ENCODE peak calls at places on chromosome 22, in four cellular contexts. A is SK-N-SH, H is HepG2, J is K562. I is an unnamed sample.

GRCh38 chr22:44380716-44381500 is 68.2 kb upstream of the SHISAL1 start:
- DNase-seq in A (no peak), H (no peak), J (no peak), I (no peak)

GRCh38 chr22:35561796-35562526 is 21.3 kb downstream of the RASD2 start:
- DNase-seq in A (no peak), H (no peak), J (peak), I (no peak)

GRCh38 chr22:40009953-40010751 is 15.4 kb downstream of the FAM83F start:
- DNase-seq in A (no peak), H (no peak), J (no peak), I (no peak)

GRCh38 chr22:39559456-39560105 is 11.0 kb upstream of the CACNA1I start:
- DNase-seq in A (peak), H (no peak), J (peak), I (no peak)

GRCh38 chr22:41301085-41302015 is at the start of gene ZC3H7B:
- DNase-seq in A (peak), H (peak), J (peak), I (peak)

GRCh38 chr22:38440747-38441350 is 14.2 kb downstream of the KCNJ4 start:
- DNase-seq in A (no peak), H (no peak), J (no peak), I (no peak)

GRCh38 chr22:30308518-30309230 is 18.1 kb downstream of the TBC1D10A start:
- DNase-seq in A (no peak), H (no peak), J (no peak), I (peak)

GRCh38 chr22:45435544-45436139 is 22.1 kb downstream of the RIBC2 start:
- DNase-seq in A (peak), H (peak), J (peak), I (peak)

GRCh38 chr22:28172948-28173360 is 253.9 kb upstream of the PITPNB start:
- DNase-seq in A (peak), H (no peak), J (no peak), I (no peak)

GRCh38 chr22:46390652-46391301 is 55.3 kb downstream of the TRMU start:
- DNase-seq in A (peak), H (peak), J (peak), I (no peak)

GRCh38 chr22:46212195-46212594 is 37.9 kb downstream of the CDPF1 start:
- DNase-seq in A (no peak), H (no peak), J (no peak), I (no peak)

GRCh38 chr22:22744412-22745224 is 100.2 kb downstream of the GGTLC2 start:
- DNase-seq in A (no peak), H (no peak), J (no peak), I (no peak)

GRCh38 chr22:38739300-38740055 is 16.3 kb downstream of the SUN2 start:
- DNase-seq in A (no peak), H (no peak), J (no peak), I (no peak)

GRCh38 chr22:28231423-28231822 is 312.4 kb upstream of the PITPNB start:
- DNase-seq in A (no peak), H (peak), J (no peak), I (no peak)

GRCh38 chr22:35299217-35299716 is 427 bp upstream of the TOM1 start:
- DNase-seq in A (peak), H (no peak), J (no peak), I (no peak)

GRCh38 chr22:26548984-26549383 is 36.7 kb upstream of the TFIP11 start:
- DNase-seq in A (no peak), H (no peak), J (no peak), I (no peak)

GRCh38 chr22:23685205-23685784 is 5.5 kb upstream of the RGL4 start:
- DNase-seq in A (no peak), H (no peak), J (peak), I (no peak)

GRCh38 chr22:44884968-44885805 is 124.6 kb downstream of the PHF21B start:
- DNase-seq in A (no peak), H (peak), J (no peak), I (no peak)

GRCh38 chr22:34976886-34977285 is 89.1 kb upstream of the ISX start:
- DNase-seq in A (no peak), H (no peak), J (no peak), I (no peak)

GRCh38 chr22:18057568-18058209 is 20.1 kb upstream of the PEX26 start:
- DNase-seq in A (no peak), H (peak), J (peak), I (peak)

GRCh38 chr22:25509391-25509791 is 55.1 kb upstream of the GRK3 start:
- DNase-seq in A (no peak), H (no peak), J (no peak), I (no peak)

GRCh38 chr22:44722611-44723010 is 20.6 kb downstream of the PRR5 start:
- DNase-seq in A (peak), H (no peak), J (no peak), I (no peak)

GRCh38 chr22:44127353-44127752 is 53.4 kb upstream of the PARVG start:
- DNase-seq in A (no peak), H (no peak), J (no peak), I (no peak)

GRCh38 chr22:32631507-32632245 is 157.1 kb downstream of the FBXO7 start:
- DNase-seq in A (no peak), H (no peak), J (no peak), I (no peak)

GRCh38 chr22:44601725-44602124 is 100.3 kb upstream of the PRR5 start:
- DNase-seq in A (no peak), H (no peak), J (no peak), I (no peak)

GRCh38 chr22:49469896-49470740 is 357.6 kb downstream of the BRD1 start:
- DNase-seq in A (no peak), H (no peak), J (no peak), I (no peak)

GRCh38 chr22:49464024-49464423 is 363.6 kb downstream of the BRD1 start:
- DNase-seq in A (no peak), H (no peak), J (no peak), I (no peak)

GRCh38 chr22:49462795-49463194 is 364.9 kb downstream of the BRD1 start:
- DNase-seq in A (no peak), H (no peak), J (no peak), I (no peak)

GRCh38 chr22:49470741-49471134 is 356.9 kb downstream of the BRD1 start:
- DNase-seq in A (no peak), H (no peak), J (no peak), I (no peak)

GRCh38 chr22:49466926-49467590 is 360.6 kb downstream of the BRD1 start:
- DNase-seq in A (no peak), H (no peak), J (no peak), I (no peak)
- TF ChIP-seq ZBTB33 in A (no peak), H (no peak), J (no peak), I (no peak)

DNA sequence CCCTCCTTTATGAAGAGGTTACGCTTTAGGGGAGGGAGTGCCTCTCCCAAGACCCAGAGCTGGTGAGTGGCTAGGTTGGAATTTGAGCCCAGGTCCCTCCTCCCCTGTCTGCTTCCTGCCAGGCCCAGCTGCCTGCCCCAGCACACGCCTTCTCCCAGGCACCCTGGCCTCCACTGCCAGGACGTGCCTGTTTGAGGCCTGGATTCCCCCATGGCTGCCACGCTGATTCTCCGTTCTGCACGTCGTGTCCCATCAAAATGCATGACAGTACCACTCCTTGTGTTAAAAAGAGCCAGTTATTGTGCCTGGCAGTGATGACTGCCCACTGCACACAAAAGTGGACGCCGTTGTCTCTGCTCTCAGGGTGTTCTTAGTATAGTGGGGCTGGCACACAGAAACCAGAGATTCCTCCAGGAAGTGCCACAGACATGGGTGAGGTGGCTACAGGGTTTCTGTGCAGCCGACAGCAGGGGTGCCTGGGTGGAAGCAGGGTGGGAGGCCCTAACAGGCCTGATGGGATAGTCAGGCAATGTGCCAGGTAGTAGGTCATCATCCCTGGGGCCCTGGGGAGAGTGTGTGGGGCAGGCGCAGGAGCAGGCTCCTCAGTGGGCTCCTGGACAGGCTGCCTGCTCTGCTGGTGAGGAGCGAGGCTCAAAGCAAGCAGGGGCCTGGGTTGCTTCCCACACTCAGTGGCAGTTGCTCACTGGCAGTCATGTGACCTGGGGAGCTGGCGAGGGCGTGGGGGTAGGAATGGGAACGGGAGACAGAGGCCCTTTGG is 24.2 kb downstream of the MED15 start:
- DNase-seq in A (peak), H (peak), J (peak), I (no peak)
- TF ChIP-seq SMC3 in A (no peak), H (no peak), J (no peak), I (no peak)

DNA sequence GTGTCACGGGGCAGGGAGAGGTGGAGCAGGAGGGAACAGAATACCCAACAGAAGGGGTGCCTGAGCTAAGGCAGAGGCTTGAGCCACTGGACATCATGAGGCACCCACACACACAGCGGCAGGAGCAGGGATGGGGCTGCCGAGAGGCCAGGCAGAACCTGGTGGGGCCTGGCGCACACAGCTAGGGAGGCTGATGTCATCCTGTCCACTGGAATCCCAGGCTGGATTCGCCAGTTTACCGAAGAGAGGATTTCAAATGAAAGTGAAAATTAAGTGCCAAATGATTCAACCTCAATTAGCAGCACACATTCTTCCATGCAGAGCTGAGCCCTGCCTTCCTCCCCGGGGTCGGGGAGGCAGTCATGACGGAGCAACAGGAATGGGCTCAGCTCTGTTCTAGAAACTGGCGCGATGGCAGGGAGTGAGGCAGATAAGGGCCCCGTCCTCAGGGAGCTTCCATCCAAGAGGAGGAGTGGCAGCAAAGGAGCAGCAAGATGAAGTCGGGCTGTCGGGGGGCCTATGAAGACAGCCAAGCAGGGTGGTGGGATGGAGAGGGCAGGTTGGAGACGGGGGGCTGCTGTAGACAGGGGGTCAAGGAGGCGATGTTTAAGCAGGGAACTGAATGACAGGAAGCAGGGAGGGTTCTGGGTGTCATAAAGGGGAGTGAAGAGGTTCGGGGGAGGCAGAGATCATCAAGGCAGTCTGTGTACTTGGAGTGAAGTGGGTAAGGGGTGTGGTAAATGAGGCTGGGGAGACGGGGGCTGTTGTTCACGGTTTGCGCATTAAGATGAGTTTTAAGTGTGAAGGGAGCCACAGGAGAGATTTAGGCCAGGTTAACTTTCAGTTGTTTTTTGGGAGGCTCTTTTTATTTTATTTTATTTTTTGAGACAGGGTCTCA is 6.4 kb downstream of the RAC2 start:
- DNase-seq in A (peak), H (no peak), J (no peak), I (no peak)
- TF ChIP-seq ZBTB33 in A (no peak), H (no peak), J (no peak), I (no peak)

GRCh38 chr22:36771376-36772063 is 4.4 kb downstream of the IFT27 start:
- DNase-seq in A (no peak), H (no peak), J (no peak), I (no peak)

GRCh38 chr22:36775589-36775965 is 342 bp downstream of the IFT27 start:
- DNase-seq in A (no peak), H (no peak), J (no peak), I (no peak)

GRCh38 chr22:36772451-36772850 is 3.5 kb downstream of the IFT27 start:
- DNase-seq in A (no peak), H (no peak), J (no peak), I (no peak)

GRCh38 chr22:36775966-36776669 is at the start of gene IFT27:
- DNase-seq in A (peak), H (peak), J (peak), I (peak)

DNA sequence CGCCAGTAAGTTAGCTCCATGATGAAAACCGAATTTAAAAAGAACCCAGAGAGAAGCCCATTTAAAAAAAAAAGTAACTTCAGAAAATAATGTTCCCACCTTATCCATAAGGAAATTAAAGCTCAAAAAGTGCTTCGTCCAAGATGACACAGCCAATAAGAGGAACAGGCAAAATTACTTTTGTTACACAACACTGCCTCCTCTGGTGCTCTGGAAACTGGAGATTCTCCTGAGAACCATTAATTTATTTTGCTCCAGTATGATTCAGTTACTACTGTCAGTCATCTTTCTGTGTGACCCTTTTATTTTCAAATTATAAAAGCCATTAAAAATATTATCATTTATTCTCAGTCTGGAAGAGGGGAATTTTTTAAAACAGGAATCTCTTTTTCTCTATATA is 2.0 kb downstream of the IFT27 start:
- DNase-seq in A (peak), H (no peak), J (peak), I (no peak)
- TF ChIP-seq SMC3 in A (peak), H (no peak), J (no peak), I (no peak)